ENCODE peak calls at places on chromosomes 7 and 10, in five cellular contexts. O, A, G, J and P are unnamed samples.

GRCh38 chr10:42351745-42352144 is 286.6 kb downstream of the ZNF33B start:
- DNase-seq in G (no peak), A (no peak), O (no peak), J (no peak), P (no peak)

GRCh38 chr10:129394739-129395298 is 72.2 kb upstream of the MGMT start:
- DNase-seq in J (no peak), G (no peak), A (no peak), O (no peak), P (no peak)

GRCh38 chr10:65802391-65802790 is 1123.4 kb upstream of the LRRTM3 start:
- DNase-seq in G (no peak), O (no peak), A (no peak), J (no peak), P (no peak)

GRCh38 chr10:132836832-132837540 is 51.0 kb upstream of the NKX6-2 start:
- DNase-seq in G (peak; percentile 60), A (peak; percentile 78), J (peak; percentile 73), O (peak; percentile 80), P (no peak)

GRCh38 chr10:48801026-48801425 is 116.4 kb downstream of the WDFY4 start:
- DNase-seq in G (no peak), O (no peak), J (peak; percentile 26), A (peak; percentile 34), P (no peak)

GRCh38 chr10:99930731-99931550 is 78.8 kb downstream of the DNMBP start:
- DNase-seq in O (no peak), J (peak; percentile 93), G (no peak), A (no peak), P (no peak)

GRCh38 chr10:33982995-33983394 is 648.5 kb upstream of the NRP1 start:
- DNase-seq in G (no peak), J (peak; percentile 25), A (no peak), O (no peak), P (no peak)

GRCh38 chr7:112150823-112151641 is 55.2 kb downstream of the DOCK4 start:
- DNase-seq in G (no peak), O (no peak), A (no peak), J (no peak), P (no peak)

GRCh38 chr7:25259487-25260243 is 31.4 kb upstream of the NPVF start:
- DNase-seq in J (peak; percentile 71), G (peak; percentile 67), O (peak; percentile 86), A (peak; percentile 86), P (no peak)

GRCh38 chr7:27842094-27842493 is 102.1 kb downstream of the TAX1BP1 start:
- DNase-seq in G (no peak), O (peak; percentile 66), A (no peak), J (no peak), P (peak; percentile 70)

GRCh38 chr7:38858281-38858884 is 50.6 kb downstream of the VPS41 start:
- DNase-seq in O (no peak), J (peak; percentile 26), A (no peak), G (no peak), P (no peak)

GRCh38 chr10:124376411-124376810 is 42.3 kb downstream of the OAT start:
- DNase-seq in O (no peak), G (no peak), A (no peak), J (no peak), P (no peak)
- TF ChIP-seq CTCF in O (no peak), G (no peak), A (no peak), J (no peak), P (no peak)

DNA sequence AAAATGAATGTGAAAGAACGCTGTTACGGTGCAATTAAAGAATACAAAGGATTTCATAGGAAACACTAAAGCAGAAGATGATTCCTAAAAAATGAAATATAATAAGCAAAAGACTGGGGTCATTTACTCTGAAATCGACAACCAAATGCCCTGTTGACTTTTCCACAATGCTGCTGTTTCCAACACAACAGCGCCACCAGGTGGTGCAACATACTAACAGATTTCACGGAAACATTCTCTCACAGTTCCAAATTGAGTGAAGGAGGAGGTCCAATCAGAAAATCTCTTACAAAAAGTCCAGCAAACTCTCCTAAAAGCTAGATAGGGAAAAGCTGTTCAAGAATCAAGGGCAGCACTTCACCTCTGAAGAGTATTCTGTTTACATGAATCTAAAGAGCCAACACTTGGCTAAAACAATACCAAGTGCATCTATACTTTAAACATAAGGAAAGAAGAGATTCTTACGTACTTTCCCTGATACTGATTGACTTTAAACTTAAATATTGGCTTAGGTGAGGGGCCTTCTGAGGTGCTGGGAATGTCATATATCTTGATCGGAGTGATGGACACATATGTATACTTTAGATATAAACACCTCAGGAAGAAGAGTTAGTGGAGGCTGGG is 55.9 kb downstream of the UPF2 start:
- DNase-seq in A (peak; percentile 91), O (peak; percentile 83), G (peak; percentile 81), J (peak; percentile 84), P (no peak)
- TF ChIP-seq CTCF in A (no peak), O (peak; percentile 98), G (peak; percentile 92), J (peak; percentile 84), P (peak; percentile 95)

GRCh38 chr7:155129789-155130188 is 59.7 kb downstream of the HTR5A start:
- DNase-seq in A (peak; percentile 67), J (no peak), O (no peak), G (no peak), P (no peak)

GRCh38 chr7:155132431-155132830 is 62.3 kb downstream of the HTR5A start:
- DNase-seq in O (no peak), J (no peak), A (no peak), G (no peak), P (no peak)

GRCh38 chr7:155130493-155130892 is 60.4 kb downstream of the HTR5A start:
- DNase-seq in J (no peak), A (peak; percentile 43), O (no peak), G (no peak), P (no peak)

GRCh38 chr7:155131090-155131489 is 61.0 kb downstream of the HTR5A start:
- DNase-seq in O (no peak), A (peak; percentile 76), J (no peak), G (no peak), P (no peak)

GRCh38 chr7:155129186-155129585 is 59.1 kb downstream of the HTR5A start:
- DNase-seq in O (no peak), J (no peak), G (no peak), A (no peak), P (no peak)
- TF ChIP-seq CTCF in O (no peak), J (no peak), G (no peak), A (no peak), P (no peak)

GRCh38 chr7:129338450-129338849 is 95.8 kb upstream of the STRIP2 start:
- DNase-seq in A (no peak), O (no peak), G (no peak), J (no peak), P (no peak)

GRCh38 chr7:129332354-129333056 is 101.7 kb upstream of the STRIP2 start:
- DNase-seq in O (no peak), J (peak; percentile 36), A (no peak), G (no peak), P (no peak)

DNA sequence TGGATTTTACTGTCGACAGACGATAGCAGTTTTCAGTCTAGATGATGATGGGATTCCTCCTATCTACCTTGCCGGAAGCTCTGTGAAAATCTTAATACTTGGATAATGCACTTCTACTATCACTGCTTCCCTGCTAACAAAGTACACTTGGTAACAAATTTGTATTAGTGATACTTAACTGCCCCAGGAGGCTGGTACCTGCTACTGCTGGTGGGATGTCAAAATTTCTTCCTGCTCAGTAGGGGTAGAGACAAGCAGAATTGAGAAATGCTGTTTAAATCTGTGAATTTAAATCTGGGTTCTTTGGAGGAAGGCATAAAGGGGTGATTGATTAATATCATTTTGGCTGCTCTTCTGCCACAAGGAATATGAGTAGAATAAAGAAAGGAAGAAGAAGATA is 99.8 kb upstream of the STRIP2 start:
- DNase-seq in J (no peak), O (no peak), G (no peak), A (no peak), P (no peak)
- TF ChIP-seq CTCF in J (no peak), O (peak; percentile 17), G (no peak), A (no peak), P (peak; percentile 9)

GRCh38 chr7:836429-836828 is 4.2 kb downstream of the SUN1 start:
- DNase-seq in J (no peak), G (no peak), O (peak; percentile 48), A (no peak), P (no peak)
- TF ChIP-seq CTCF in J (no peak), G (peak; percentile 43), O (peak; percentile 52), A (no peak), P (peak; percentile 22)

GRCh38 chr10:80079312-80079613 is 798 bp downstream of the TMEM254 start:
- DNase-seq in O (no peak), J (no peak), A (no peak), G (no peak), P (no peak)

GRCh38 chr10:80075781-80076180 is 2.7 kb upstream of the TMEM254 start:
- DNase-seq in G (no peak), J (peak; percentile 40), O (no peak), A (no peak), P (no peak)

GRCh38 chr10:80077869-80078447 is 507 bp upstream of the TMEM254 start:
- DNase-seq in G (no peak), J (no peak), O (no peak), A (no peak), P (no peak)

GRCh38 chr10:80081026-80081425 is 2.6 kb downstream of the TMEM254 start:
- DNase-seq in G (no peak), A (no peak), J (no peak), O (peak; percentile 3), P (no peak)

DNA sequence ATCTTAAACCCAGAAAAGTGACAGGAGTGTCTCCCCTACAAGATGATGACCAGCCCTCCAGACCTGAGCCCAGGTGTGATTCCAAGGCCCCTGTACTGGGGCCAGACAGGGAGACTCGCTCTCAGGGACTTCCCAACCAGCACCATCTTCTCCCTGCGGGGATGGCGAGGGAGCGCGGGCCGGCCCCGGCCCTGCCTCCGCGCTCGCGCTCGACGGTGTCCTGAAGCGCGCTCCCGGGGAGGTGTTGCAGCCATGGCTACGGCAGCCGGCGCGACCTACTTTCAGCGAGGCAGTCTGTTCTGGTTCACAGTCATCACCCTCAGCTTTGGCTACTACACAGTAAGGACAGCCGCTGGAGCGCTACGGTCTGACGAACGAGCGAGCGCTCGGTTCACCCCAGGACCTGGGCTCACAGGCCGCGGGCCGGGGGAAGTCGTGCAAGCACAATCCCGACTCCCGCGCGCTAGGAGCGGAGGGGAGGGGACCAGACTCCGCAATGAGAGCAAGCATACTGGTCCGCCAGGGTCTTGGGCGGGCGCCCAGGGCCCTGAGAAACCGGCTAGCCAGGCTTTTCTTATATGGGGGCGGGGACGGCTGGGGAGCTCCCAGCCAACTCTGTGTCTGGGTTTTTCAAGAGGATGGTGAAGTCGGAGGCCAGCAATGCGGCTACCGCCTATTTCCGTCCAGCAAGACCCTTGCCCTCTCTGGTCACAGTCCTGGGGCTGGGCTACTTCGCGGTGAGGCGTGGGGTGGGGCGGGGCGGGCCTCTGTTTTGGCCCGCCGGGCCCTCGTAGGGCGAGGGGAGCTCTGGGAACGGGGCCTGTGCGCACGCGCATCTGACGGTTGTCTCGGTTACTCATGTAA is at the start of gene TMEM254:
- DNase-seq in J (peak; percentile 89), A (peak; percentile 98), O (peak; percentile 94), G (peak; percentile 91), P (peak; percentile 69)
- TF ChIP-seq CTCF in J (no peak), A (no peak), O (no peak), G (no peak), P (no peak)

GRCh38 chr7:90749774-90750173 is 153.7 kb downstream of the CDK14 start:
- DNase-seq in J (no peak), A (no peak), G (no peak), O (no peak), P (no peak)
- TF ChIP-seq CTCF in J (no peak), A (no peak), G (no peak), O (peak; percentile 23), P (no peak)